ENCODE peak calls at places on chromosomes 12 and 14, in six cellular contexts. W is B cell, N is HFF-Myc, G is AG09319, E is vagina, A is dorsolateral prefrontal cortex. U is an unnamed sample.
A peak's percentile ranks its signal among the peaks of the same experiment; 100 is the strongest.

GRCh38 chr14:75226755-75227544 is 50.5 kb upstream of the TMED10 start:
- DNase-seq in W (no peak), N (no peak), G (no peak), E (no peak), A (no peak), U (no peak)

GRCh38 chr14:64550539-64551333 is 975 bp downstream of the PPP1R36 start:
- DNase-seq in W (no peak), N (no peak), G (no peak), E (no peak), A (no peak), U (no peak)

GRCh38 chr14:48914921-48915320 is 671.3 kb downstream of the RPS29 start:
- DNase-seq in W (no peak), N (no peak), G (no peak), E (no peak), A (no peak), U (no peak)

GRCh38 chr12:117125275-117125613 is 26.0 kb upstream of the TESC start:
- DNase-seq in W (no peak), N (no peak), G (no peak), E (no peak), A (peak; percentile 24), U (no peak)

GRCh38 chr12:25347716-25348261 is 97.1 kb upstream of the KRAS start:
- DNase-seq in W (no peak), N (no peak), G (no peak), E (no peak), A (no peak), U (no peak)

GRCh38 chr12:52066346-52067080 is 3.3 kb upstream of the ATG101 start:
- DNase-seq in W (no peak), N (no peak), G (no peak), E (no peak), A (no peak), U (no peak)

GRCh38 chr12:95582230-95583058 is 31.2 kb upstream of the USP44 start:
- DNase-seq in W (no peak), N (peak; percentile 19), G (no peak), E (no peak), A (no peak), U (no peak)

GRCh38 chr14:49971156-49972141 is 78.6 kb downstream of the ARF6 start:
- DNase-seq in W (peak; percentile 85), N (peak; percentile 38), G (no peak), E (no peak), A (no peak), U (no peak)

GRCh38 chr12:77387214-77387613 is 321.8 kb upstream of the E2F7 start:
- DNase-seq in W (no peak), N (no peak), G (no peak), E (no peak), A (no peak), U (no peak)

GRCh38 chr14:101224356-101225115 is 321.0 kb upstream of the RTL1 start:
- DNase-seq in W (no peak), N (no peak), G (no peak), E (peak; percentile 94), A (no peak), U (no peak)

GRCh38 chr14:82626156-82627055 is 1092.8 kb upstream of the SEL1L start:
- DNase-seq in W (no peak), N (no peak), G (no peak), E (no peak), A (no peak), U (no peak)

GRCh38 chr12:96414637-96415036 is 14.4 kb upstream of the CDK17 start:
- DNase-seq in W (no peak), N (no peak), G (no peak), E (no peak), A (no peak), U (no peak)

GRCh38 chr14:80483331-80483730 is 272.0 kb upstream of the DIO2 start:
- DNase-seq in W (no peak), N (no peak), G (no peak), E (no peak), A (no peak), U (no peak)

GRCh38 chr12:84643993-84644392 is 268.6 kb downstream of the SLC6A15 start:
- DNase-seq in W (no peak), N (no peak), G (no peak), E (no peak), A (no peak), U (no peak)

GRCh38 chr12:92674500-92674899 is 28.3 kb upstream of the PLEKHG7 start:
- DNase-seq in W (no peak), N (no peak), G (no peak), E (no peak), A (no peak), U (no peak)

GRCh38 chr12:95829395-95829794 is 29.4 kb upstream of the SNRPF start:
- DNase-seq in W (no peak), N (no peak), G (no peak), E (no peak), A (no peak), U (no peak)

GRCh38 chr12:66775941-66776340 is 97.1 kb upstream of the GRIP1 start:
- DNase-seq in W (no peak), N (no peak), G (no peak), E (no peak), A (no peak), U (no peak)

GRCh38 chr14:51661504-51661903 is 9.8 kb downstream of the FRMD6 start:
- DNase-seq in W (no peak), N (no peak), G (no peak), E (no peak), A (no peak), U (no peak)

GRCh38 chr12:20507061-20507460 is 138.7 kb downstream of the PDE3A start:
- DNase-seq in W (no peak), N (no peak), G (no peak), E (no peak), A (no peak), U (no peak)

GRCh38 chr12:21800011-21800410 is 25.5 kb upstream of the KCNJ8 start:
- DNase-seq in W (no peak), N (no peak), G (no peak), E (no peak), A (no peak), U (no peak)

GRCh38 chr12:78407722-78408121 is 456.9 kb upstream of the SYT1 start:
- DNase-seq in W (no peak), N (no peak), G (no peak), E (no peak), A (no peak), U (no peak)

GRCh38 chr14:76957224-76957881 is 71.2 kb downstream of the IRF2BPL start:
- DNase-seq in W (peak; percentile 24), N (no peak), G (no peak), E (no peak), A (peak; percentile 34), U (no peak)

GRCh38 chr12:1870086-1870485 is 48.4 kb downstream of the CACNA2D4 start:
- DNase-seq in W (no peak), N (no peak), G (no peak), E (peak; percentile 28), A (no peak), U (no peak)

GRCh38 chr12:39502657-39503056 is 59.7 kb upstream of the KIF21A start:
- DNase-seq in W (no peak), N (no peak), G (no peak), E (no peak), A (no peak), U (no peak)

GRCh38 chr12:39505562-39505961 is 62.6 kb upstream of the KIF21A start:
- DNase-seq in W (no peak), N (no peak), G (no peak), E (no peak), A (no peak), U (no peak)

GRCh38 chr12:39499296-39499695 is 56.4 kb upstream of the KIF21A start:
- DNase-seq in W (no peak), N (no peak), G (no peak), E (no peak), A (no peak), U (no peak)

GRCh38 chr12:39505025-39505424 is 62.1 kb upstream of the KIF21A start:
- DNase-seq in W (no peak), N (no peak), G (no peak), E (no peak), A (no peak), U (no peak)

DNA sequence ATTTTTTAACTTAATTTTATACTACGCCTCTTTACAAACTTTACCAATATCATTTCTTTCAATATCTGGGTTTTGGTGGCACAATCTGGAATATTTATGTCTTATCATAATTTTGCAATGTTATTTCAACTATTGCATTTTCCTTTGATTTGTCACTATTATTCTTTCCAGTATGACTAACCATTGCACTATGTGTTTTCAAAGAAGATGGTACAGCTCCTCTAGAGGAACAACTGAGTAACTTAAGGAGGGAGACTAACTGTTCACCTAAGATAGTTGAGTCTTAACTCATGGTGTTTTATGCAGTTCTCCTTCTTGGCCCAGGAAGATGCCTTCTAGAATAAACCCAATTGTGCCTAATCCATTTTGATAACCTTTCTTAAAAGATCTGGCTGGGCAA is 60.5 kb upstream of the KIF21A start:
- DNase-seq in W (no peak), N (no peak), G (no peak), E (no peak), A (no peak), U (no peak)
- TF ChIP-seq CTCF in W (no peak), N (no peak), G (no peak), E (no peak), A (no peak), U (peak; percentile 27)

GRCh38 chr12:127496255-127496654 is 770.7 kb upstream of the TMEM132C start:
- DNase-seq in W (no peak), N (no peak), G (no peak), E (no peak), A (no peak), U (no peak)
- TF ChIP-seq CTCF in W (no peak), N (no peak), G (no peak), E (no peak), A (no peak), U (peak; percentile 20)

DNA sequence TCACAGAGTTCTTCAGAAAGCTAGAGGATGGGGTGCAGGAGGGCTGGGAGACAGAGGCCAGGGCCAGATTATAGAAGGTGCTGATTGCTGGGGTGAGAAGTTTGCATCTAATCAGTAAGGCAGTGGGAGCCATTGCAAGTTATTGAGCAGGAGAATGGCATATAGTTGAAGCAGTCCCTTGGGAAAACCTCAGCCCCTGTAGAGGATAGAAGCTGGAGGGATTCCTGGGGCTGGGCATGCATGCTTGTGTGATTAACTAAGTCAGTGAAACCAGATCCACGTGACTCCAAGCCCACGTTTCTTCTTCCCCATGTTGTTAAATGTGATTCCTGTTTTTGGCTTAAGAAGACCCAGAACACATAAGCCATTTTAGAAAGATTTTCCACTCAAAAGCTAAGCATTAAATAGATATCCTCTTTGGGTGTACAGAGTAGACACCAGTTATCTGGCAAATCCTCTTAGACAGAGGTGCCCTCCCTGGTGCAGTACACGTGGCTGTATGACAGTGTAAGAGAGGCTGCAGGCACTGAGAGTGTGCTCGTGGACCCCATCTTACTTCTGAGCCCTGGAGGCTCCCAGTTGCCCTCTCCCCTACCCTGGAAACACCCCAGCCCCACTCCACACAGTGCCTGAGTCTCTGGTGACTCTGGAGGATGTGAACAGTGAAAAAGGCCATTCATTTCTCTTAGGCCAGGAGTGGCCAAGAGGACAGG is 3.2 kb downstream of the C14orf132 start:
- DNase-seq in W (no peak), N (no peak), G (no peak), E (no peak), A (no peak), U (no peak)
- TF ChIP-seq CTCF in W (no peak), N (no peak), G (no peak), E (no peak), A (no peak), U (no peak)

GRCh38 chr12:16453319-16453718 is 105.9 kb downstream of the MGST1 start:
- DNase-seq in W (no peak), N (no peak), G (no peak), E (no peak), A (no peak), U (no peak)

GRCh38 chr12:16454481-16454880 is 107.0 kb downstream of the MGST1 start:
- DNase-seq in W (no peak), N (no peak), G (no peak), E (no peak), A (no peak), U (no peak)

GRCh38 chr12:16449459-16449858 is 102.0 kb downstream of the MGST1 start:
- DNase-seq in W (no peak), N (no peak), G (no peak), E (no peak), A (no peak), U (no peak)
- TF ChIP-seq CTCF in W (no peak), N (no peak), G (no peak), E (no peak), A (no peak), U (no peak)